ENCODE peak calls at places on chromosomes 11 and 22, in ten cellular contexts. One of them, this sample, is unnamed.

GRCh38 chr22:48677621-48678020 is 1150.1 kb downstream of the BRD1 start:
- DNase-seq in adipocyte: no peak
- DNase-seq in CD4-positive, CD25-positive, alpha-beta regulatory T cell: no peak
- DNase-seq in activated CD4-positive, alpha-beta T cell treated with anti-CD3 and anti-CD28 coated beads, Interleukin-2, amount 50 U/mL, for 1 hour: no peak
- DNase-seq in stimulated activated CD4-positive, alpha-beta T cell treated with anti-CD3 and anti-CD28 coated beads, Interleukin-4, amount 100 ng/mL, for 1 hour: no peak
- DNase-seq in A549: no peak
- DNase-seq in activated CD4-positive, CD25-positive, alpha-beta regulatory T cell treated with anti-CD3 and anti-CD28 coated beads, Interleukin-2, amount 50 U/mL, for 72 hours: no peak
- DNase-seq in EL: no peak
- DNase-seq in nephron progenitor cell: no peak
- DNase-seq in activated CD8-positive, alpha-beta T cell treated with anti-CD3 and anti-CD28 coated beads, Interleukin-2, amount 10 ng/mL, durations not matched to agents 7 days and 5 days: no peak
- DNase-seq in this sample: no peak

GRCh38 chr11:6574816-6575715 is 28.4 kb downstream of the RRP8 start:
- DNase-seq in adipocyte: no peak
- DNase-seq in CD4-positive, CD25-positive, alpha-beta regulatory T cell: no peak
- DNase-seq in activated CD4-positive, alpha-beta T cell treated with anti-CD3 and anti-CD28 coated beads, Interleukin-2, amount 50 U/mL, for 1 hour: no peak
- DNase-seq in stimulated activated CD4-positive, alpha-beta T cell treated with anti-CD3 and anti-CD28 coated beads, Interleukin-4, amount 100 ng/mL, for 1 hour: no peak
- DNase-seq in A549: no peak
- DNase-seq in activated CD4-positive, CD25-positive, alpha-beta regulatory T cell treated with anti-CD3 and anti-CD28 coated beads, Interleukin-2, amount 50 U/mL, for 72 hours: no peak
- DNase-seq in EL: no peak
- DNase-seq in nephron progenitor cell: no peak
- DNase-seq in activated CD8-positive, alpha-beta T cell treated with anti-CD3 and anti-CD28 coated beads, Interleukin-2, amount 10 ng/mL, durations not matched to agents 7 days and 5 days: no peak
- DNase-seq in this sample: no peak

GRCh38 chr11:121563003-121563402 is 110.2 kb upstream of the SORL1-AS1 start:
- DNase-seq in adipocyte: no peak
- DNase-seq in CD4-positive, CD25-positive, alpha-beta regulatory T cell: no peak
- DNase-seq in activated CD4-positive, alpha-beta T cell treated with anti-CD3 and anti-CD28 coated beads, Interleukin-2, amount 50 U/mL, for 1 hour: no peak
- DNase-seq in stimulated activated CD4-positive, alpha-beta T cell treated with anti-CD3 and anti-CD28 coated beads, Interleukin-4, amount 100 ng/mL, for 1 hour: no peak
- DNase-seq in A549: no peak
- DNase-seq in activated CD4-positive, CD25-positive, alpha-beta regulatory T cell treated with anti-CD3 and anti-CD28 coated beads, Interleukin-2, amount 50 U/mL, for 72 hours: no peak
- DNase-seq in EL: no peak
- DNase-seq in nephron progenitor cell: no peak
- DNase-seq in activated CD8-positive, alpha-beta T cell treated with anti-CD3 and anti-CD28 coated beads, Interleukin-2, amount 10 ng/mL, durations not matched to agents 7 days and 5 days: no peak
- DNase-seq in this sample: no peak

GRCh38 chr11:74238243-74238642 is 67.2 kb downstream of the PPME1 start:
- DNase-seq in adipocyte: no peak
- DNase-seq in CD4-positive, CD25-positive, alpha-beta regulatory T cell: no peak
- DNase-seq in activated CD4-positive, alpha-beta T cell treated with anti-CD3 and anti-CD28 coated beads, Interleukin-2, amount 50 U/mL, for 1 hour: no peak
- DNase-seq in stimulated activated CD4-positive, alpha-beta T cell treated with anti-CD3 and anti-CD28 coated beads, Interleukin-4, amount 100 ng/mL, for 1 hour: no peak
- DNase-seq in A549: no peak
- DNase-seq in activated CD4-positive, CD25-positive, alpha-beta regulatory T cell treated with anti-CD3 and anti-CD28 coated beads, Interleukin-2, amount 50 U/mL, for 72 hours: no peak
- DNase-seq in EL: no peak
- DNase-seq in nephron progenitor cell: no peak
- DNase-seq in activated CD8-positive, alpha-beta T cell treated with anti-CD3 and anti-CD28 coated beads, Interleukin-2, amount 10 ng/mL, durations not matched to agents 7 days and 5 days: no peak
- DNase-seq in this sample: no peak

GRCh38 chr11:134365011-134365925 is 33.5 kb downstream of the GLB1L2 start:
- DNase-seq in adipocyte: no peak
- DNase-seq in CD4-positive, CD25-positive, alpha-beta regulatory T cell: no peak
- DNase-seq in activated CD4-positive, alpha-beta T cell treated with anti-CD3 and anti-CD28 coated beads, Interleukin-2, amount 50 U/mL, for 1 hour: no peak
- DNase-seq in stimulated activated CD4-positive, alpha-beta T cell treated with anti-CD3 and anti-CD28 coated beads, Interleukin-4, amount 100 ng/mL, for 1 hour: no peak
- DNase-seq in A549: no peak
- DNase-seq in activated CD4-positive, CD25-positive, alpha-beta regulatory T cell treated with anti-CD3 and anti-CD28 coated beads, Interleukin-2, amount 50 U/mL, for 72 hours: no peak
- DNase-seq in EL: no peak
- DNase-seq in nephron progenitor cell: no peak
- DNase-seq in activated CD8-positive, alpha-beta T cell treated with anti-CD3 and anti-CD28 coated beads, Interleukin-2, amount 10 ng/mL, durations not matched to agents 7 days and 5 days: no peak
- DNase-seq in this sample: no peak

GRCh38 chr11:36376315-36376887 is 80.3 kb downstream of the PRR5L start:
- DNase-seq in adipocyte: peak
- DNase-seq in CD4-positive, CD25-positive, alpha-beta regulatory T cell: no peak
- DNase-seq in activated CD4-positive, alpha-beta T cell treated with anti-CD3 and anti-CD28 coated beads, Interleukin-2, amount 50 U/mL, for 1 hour: no peak
- DNase-seq in stimulated activated CD4-positive, alpha-beta T cell treated with anti-CD3 and anti-CD28 coated beads, Interleukin-4, amount 100 ng/mL, for 1 hour: no peak
- DNase-seq in A549: peak
- DNase-seq in activated CD4-positive, CD25-positive, alpha-beta regulatory T cell treated with anti-CD3 and anti-CD28 coated beads, Interleukin-2, amount 50 U/mL, for 72 hours: no peak
- DNase-seq in EL: peak
- DNase-seq in nephron progenitor cell: peak
- DNase-seq in activated CD8-positive, alpha-beta T cell treated with anti-CD3 and anti-CD28 coated beads, Interleukin-2, amount 10 ng/mL, durations not matched to agents 7 days and 5 days: peak
- DNase-seq in this sample: peak

GRCh38 chr11:67507242-67507890 is 596 bp downstream of the CDK2AP2 start:
- DNase-seq in adipocyte: peak
- DNase-seq in CD4-positive, CD25-positive, alpha-beta regulatory T cell: peak
- DNase-seq in activated CD4-positive, alpha-beta T cell treated with anti-CD3 and anti-CD28 coated beads, Interleukin-2, amount 50 U/mL, for 1 hour: no peak
- DNase-seq in stimulated activated CD4-positive, alpha-beta T cell treated with anti-CD3 and anti-CD28 coated beads, Interleukin-4, amount 100 ng/mL, for 1 hour: no peak
- DNase-seq in A549: peak
- DNase-seq in activated CD4-positive, CD25-positive, alpha-beta regulatory T cell treated with anti-CD3 and anti-CD28 coated beads, Interleukin-2, amount 50 U/mL, for 72 hours: no peak
- DNase-seq in EL: peak
- DNase-seq in nephron progenitor cell: no peak
- DNase-seq in activated CD8-positive, alpha-beta T cell treated with anti-CD3 and anti-CD28 coated beads, Interleukin-2, amount 10 ng/mL, durations not matched to agents 7 days and 5 days: no peak
- DNase-seq in this sample: peak

GRCh38 chr22:19811211-19811621 is 43.5 kb downstream of the GNB1L start:
- DNase-seq in adipocyte: no peak
- DNase-seq in CD4-positive, CD25-positive, alpha-beta regulatory T cell: no peak
- DNase-seq in activated CD4-positive, alpha-beta T cell treated with anti-CD3 and anti-CD28 coated beads, Interleukin-2, amount 50 U/mL, for 1 hour: no peak
- DNase-seq in stimulated activated CD4-positive, alpha-beta T cell treated with anti-CD3 and anti-CD28 coated beads, Interleukin-4, amount 100 ng/mL, for 1 hour: no peak
- DNase-seq in A549: no peak
- DNase-seq in activated CD4-positive, CD25-positive, alpha-beta regulatory T cell treated with anti-CD3 and anti-CD28 coated beads, Interleukin-2, amount 50 U/mL, for 72 hours: no peak
- DNase-seq in EL: no peak
- DNase-seq in nephron progenitor cell: no peak
- DNase-seq in activated CD8-positive, alpha-beta T cell treated with anti-CD3 and anti-CD28 coated beads, Interleukin-2, amount 10 ng/mL, durations not matched to agents 7 days and 5 days: no peak
- DNase-seq in this sample: no peak

GRCh38 chr11:92340839-92341238 is 116.2 kb downstream of the FAT3 start:
- DNase-seq in adipocyte: no peak
- DNase-seq in CD4-positive, CD25-positive, alpha-beta regulatory T cell: no peak
- DNase-seq in activated CD4-positive, alpha-beta T cell treated with anti-CD3 and anti-CD28 coated beads, Interleukin-2, amount 50 U/mL, for 1 hour: no peak
- DNase-seq in stimulated activated CD4-positive, alpha-beta T cell treated with anti-CD3 and anti-CD28 coated beads, Interleukin-4, amount 100 ng/mL, for 1 hour: no peak
- DNase-seq in A549: peak
- DNase-seq in activated CD4-positive, CD25-positive, alpha-beta regulatory T cell treated with anti-CD3 and anti-CD28 coated beads, Interleukin-2, amount 50 U/mL, for 72 hours: no peak
- DNase-seq in EL: peak
- DNase-seq in nephron progenitor cell: no peak
- DNase-seq in activated CD8-positive, alpha-beta T cell treated with anti-CD3 and anti-CD28 coated beads, Interleukin-2, amount 10 ng/mL, durations not matched to agents 7 days and 5 days: no peak
- DNase-seq in this sample: peak

GRCh38 chr22:49693848-49694247 is 133.8 kb downstream of the BRD1 start:
- DNase-seq in adipocyte: no peak
- DNase-seq in CD4-positive, CD25-positive, alpha-beta regulatory T cell: no peak
- DNase-seq in activated CD4-positive, alpha-beta T cell treated with anti-CD3 and anti-CD28 coated beads, Interleukin-2, amount 50 U/mL, for 1 hour: no peak
- DNase-seq in stimulated activated CD4-positive, alpha-beta T cell treated with anti-CD3 and anti-CD28 coated beads, Interleukin-4, amount 100 ng/mL, for 1 hour: no peak
- DNase-seq in A549: no peak
- DNase-seq in activated CD4-positive, CD25-positive, alpha-beta regulatory T cell treated with anti-CD3 and anti-CD28 coated beads, Interleukin-2, amount 50 U/mL, for 72 hours: no peak
- DNase-seq in EL: no peak
- DNase-seq in nephron progenitor cell: no peak
- DNase-seq in activated CD8-positive, alpha-beta T cell treated with anti-CD3 and anti-CD28 coated beads, Interleukin-2, amount 10 ng/mL, durations not matched to agents 7 days and 5 days: no peak
- DNase-seq in this sample: no peak

GRCh38 chr22:45478108-45478771 is 24.4 kb upstream of the FBLN1 start:
- DNase-seq in adipocyte: peak
- DNase-seq in CD4-positive, CD25-positive, alpha-beta regulatory T cell: no peak
- DNase-seq in activated CD4-positive, alpha-beta T cell treated with anti-CD3 and anti-CD28 coated beads, Interleukin-2, amount 50 U/mL, for 1 hour: no peak
- DNase-seq in stimulated activated CD4-positive, alpha-beta T cell treated with anti-CD3 and anti-CD28 coated beads, Interleukin-4, amount 100 ng/mL, for 1 hour: no peak
- DNase-seq in A549: peak
- DNase-seq in activated CD4-positive, CD25-positive, alpha-beta regulatory T cell treated with anti-CD3 and anti-CD28 coated beads, Interleukin-2, amount 50 U/mL, for 72 hours: no peak
- DNase-seq in EL: peak
- DNase-seq in nephron progenitor cell: no peak
- DNase-seq in activated CD8-positive, alpha-beta T cell treated with anti-CD3 and anti-CD28 coated beads, Interleukin-2, amount 10 ng/mL, durations not matched to agents 7 days and 5 days: no peak
- DNase-seq in this sample: peak

GRCh38 chr11:107562647-107563208 is 2.8 kb downstream of the ALKBH8 start:
- DNase-seq in adipocyte: peak
- DNase-seq in CD4-positive, CD25-positive, alpha-beta regulatory T cell: no peak
- DNase-seq in activated CD4-positive, alpha-beta T cell treated with anti-CD3 and anti-CD28 coated beads, Interleukin-2, amount 50 U/mL, for 1 hour: no peak
- DNase-seq in stimulated activated CD4-positive, alpha-beta T cell treated with anti-CD3 and anti-CD28 coated beads, Interleukin-4, amount 100 ng/mL, for 1 hour: no peak
- DNase-seq in A549: peak
- DNase-seq in activated CD4-positive, CD25-positive, alpha-beta regulatory T cell treated with anti-CD3 and anti-CD28 coated beads, Interleukin-2, amount 50 U/mL, for 72 hours: no peak
- DNase-seq in EL: peak
- DNase-seq in nephron progenitor cell: no peak
- DNase-seq in activated CD8-positive, alpha-beta T cell treated with anti-CD3 and anti-CD28 coated beads, Interleukin-2, amount 10 ng/mL, durations not matched to agents 7 days and 5 days: no peak
- DNase-seq in this sample: no peak

GRCh38 chr11:116134450-116134849 is 630.2 kb upstream of the CADM1 start:
- DNase-seq in adipocyte: no peak
- DNase-seq in CD4-positive, CD25-positive, alpha-beta regulatory T cell: no peak
- DNase-seq in activated CD4-positive, alpha-beta T cell treated with anti-CD3 and anti-CD28 coated beads, Interleukin-2, amount 50 U/mL, for 1 hour: no peak
- DNase-seq in stimulated activated CD4-positive, alpha-beta T cell treated with anti-CD3 and anti-CD28 coated beads, Interleukin-4, amount 100 ng/mL, for 1 hour: no peak
- DNase-seq in A549: no peak
- DNase-seq in activated CD4-positive, CD25-positive, alpha-beta regulatory T cell treated with anti-CD3 and anti-CD28 coated beads, Interleukin-2, amount 50 U/mL, for 72 hours: no peak
- DNase-seq in EL: no peak
- DNase-seq in nephron progenitor cell: no peak
- DNase-seq in activated CD8-positive, alpha-beta T cell treated with anti-CD3 and anti-CD28 coated beads, Interleukin-2, amount 10 ng/mL, durations not matched to agents 7 days and 5 days: no peak
- DNase-seq in this sample: no peak

GRCh38 chr11:72144807-72145565 is 9.5 kb downstream of the FOLR3 start:
- DNase-seq in adipocyte: peak
- DNase-seq in CD4-positive, CD25-positive, alpha-beta regulatory T cell: no peak
- DNase-seq in activated CD4-positive, alpha-beta T cell treated with anti-CD3 and anti-CD28 coated beads, Interleukin-2, amount 50 U/mL, for 1 hour: no peak
- DNase-seq in stimulated activated CD4-positive, alpha-beta T cell treated with anti-CD3 and anti-CD28 coated beads, Interleukin-4, amount 100 ng/mL, for 1 hour: no peak
- DNase-seq in A549: peak
- DNase-seq in activated CD4-positive, CD25-positive, alpha-beta regulatory T cell treated with anti-CD3 and anti-CD28 coated beads, Interleukin-2, amount 50 U/mL, for 72 hours: no peak
- DNase-seq in EL: peak
- DNase-seq in nephron progenitor cell: no peak
- DNase-seq in activated CD8-positive, alpha-beta T cell treated with anti-CD3 and anti-CD28 coated beads, Interleukin-2, amount 10 ng/mL, durations not matched to agents 7 days and 5 days: no peak
- DNase-seq in this sample: peak

GRCh38 chr22:22123118-22123959 is 121.2 kb upstream of the VPREB1 start:
- DNase-seq in adipocyte: no peak
- DNase-seq in CD4-positive, CD25-positive, alpha-beta regulatory T cell: no peak
- DNase-seq in activated CD4-positive, alpha-beta T cell treated with anti-CD3 and anti-CD28 coated beads, Interleukin-2, amount 50 U/mL, for 1 hour: no peak
- DNase-seq in stimulated activated CD4-positive, alpha-beta T cell treated with anti-CD3 and anti-CD28 coated beads, Interleukin-4, amount 100 ng/mL, for 1 hour: no peak
- DNase-seq in A549: no peak
- DNase-seq in activated CD4-positive, CD25-positive, alpha-beta regulatory T cell treated with anti-CD3 and anti-CD28 coated beads, Interleukin-2, amount 50 U/mL, for 72 hours: no peak
- DNase-seq in EL: no peak
- DNase-seq in nephron progenitor cell: no peak
- DNase-seq in activated CD8-positive, alpha-beta T cell treated with anti-CD3 and anti-CD28 coated beads, Interleukin-2, amount 10 ng/mL, durations not matched to agents 7 days and 5 days: no peak
- DNase-seq in this sample: no peak

GRCh38 chr11:35752115-35752514 is 89.5 kb downstream of the TRIM44 start:
- DNase-seq in adipocyte: no peak
- DNase-seq in CD4-positive, CD25-positive, alpha-beta regulatory T cell: no peak
- DNase-seq in activated CD4-positive, alpha-beta T cell treated with anti-CD3 and anti-CD28 coated beads, Interleukin-2, amount 50 U/mL, for 1 hour: no peak
- DNase-seq in stimulated activated CD4-positive, alpha-beta T cell treated with anti-CD3 and anti-CD28 coated beads, Interleukin-4, amount 100 ng/mL, for 1 hour: no peak
- DNase-seq in A549: no peak
- DNase-seq in activated CD4-positive, CD25-positive, alpha-beta regulatory T cell treated with anti-CD3 and anti-CD28 coated beads, Interleukin-2, amount 50 U/mL, for 72 hours: no peak
- DNase-seq in EL: peak
- DNase-seq in nephron progenitor cell: no peak
- DNase-seq in activated CD8-positive, alpha-beta T cell treated with anti-CD3 and anti-CD28 coated beads, Interleukin-2, amount 10 ng/mL, durations not matched to agents 7 days and 5 days: no peak
- DNase-seq in this sample: no peak

GRCh38 chr22:33513388-33514336 is 406.6 kb downstream of the LARGE1 start:
- DNase-seq in adipocyte: no peak
- DNase-seq in CD4-positive, CD25-positive, alpha-beta regulatory T cell: no peak
- DNase-seq in activated CD4-positive, alpha-beta T cell treated with anti-CD3 and anti-CD28 coated beads, Interleukin-2, amount 50 U/mL, for 1 hour: no peak
- DNase-seq in stimulated activated CD4-positive, alpha-beta T cell treated with anti-CD3 and anti-CD28 coated beads, Interleukin-4, amount 100 ng/mL, for 1 hour: no peak
- DNase-seq in A549: no peak
- DNase-seq in activated CD4-positive, CD25-positive, alpha-beta regulatory T cell treated with anti-CD3 and anti-CD28 coated beads, Interleukin-2, amount 50 U/mL, for 72 hours: no peak
- DNase-seq in EL: no peak
- DNase-seq in nephron progenitor cell: no peak
- DNase-seq in activated CD8-positive, alpha-beta T cell treated with anti-CD3 and anti-CD28 coated beads, Interleukin-2, amount 10 ng/mL, durations not matched to agents 7 days and 5 days: no peak
- DNase-seq in this sample: peak

GRCh38 chr11:66686801-66687750 is 9.4 kb upstream of the RBM4B start:
- DNase-seq in adipocyte: no peak
- DNase-seq in CD4-positive, CD25-positive, alpha-beta regulatory T cell: no peak
- DNase-seq in activated CD4-positive, alpha-beta T cell treated with anti-CD3 and anti-CD28 coated beads, Interleukin-2, amount 50 U/mL, for 1 hour: no peak
- DNase-seq in stimulated activated CD4-positive, alpha-beta T cell treated with anti-CD3 and anti-CD28 coated beads, Interleukin-4, amount 100 ng/mL, for 1 hour: no peak
- DNase-seq in A549: no peak
- DNase-seq in activated CD4-positive, CD25-positive, alpha-beta regulatory T cell treated with anti-CD3 and anti-CD28 coated beads, Interleukin-2, amount 50 U/mL, for 72 hours: no peak
- DNase-seq in EL: no peak
- DNase-seq in nephron progenitor cell: no peak
- DNase-seq in activated CD8-positive, alpha-beta T cell treated with anti-CD3 and anti-CD28 coated beads, Interleukin-2, amount 10 ng/mL, durations not matched to agents 7 days and 5 days: no peak
- DNase-seq in this sample: no peak

GRCh38 chr11:43427971-43428370 is 69.3 kb downstream of the TTC17 start:
- DNase-seq in adipocyte: no peak
- DNase-seq in CD4-positive, CD25-positive, alpha-beta regulatory T cell: no peak
- DNase-seq in activated CD4-positive, alpha-beta T cell treated with anti-CD3 and anti-CD28 coated beads, Interleukin-2, amount 50 U/mL, for 1 hour: no peak
- DNase-seq in stimulated activated CD4-positive, alpha-beta T cell treated with anti-CD3 and anti-CD28 coated beads, Interleukin-4, amount 100 ng/mL, for 1 hour: no peak
- DNase-seq in A549: no peak
- DNase-seq in activated CD4-positive, CD25-positive, alpha-beta regulatory T cell treated with anti-CD3 and anti-CD28 coated beads, Interleukin-2, amount 50 U/mL, for 72 hours: no peak
- DNase-seq in EL: no peak
- DNase-seq in nephron progenitor cell: no peak
- DNase-seq in activated CD8-positive, alpha-beta T cell treated with anti-CD3 and anti-CD28 coated beads, Interleukin-2, amount 10 ng/mL, durations not matched to agents 7 days and 5 days: no peak
- DNase-seq in this sample: no peak

GRCh38 chr11:121841487-121842167 is 274.4 kb downstream of the BLID start:
- DNase-seq in adipocyte: peak
- DNase-seq in CD4-positive, CD25-positive, alpha-beta regulatory T cell: no peak
- DNase-seq in activated CD4-positive, alpha-beta T cell treated with anti-CD3 and anti-CD28 coated beads, Interleukin-2, amount 50 U/mL, for 1 hour: no peak
- DNase-seq in stimulated activated CD4-positive, alpha-beta T cell treated with anti-CD3 and anti-CD28 coated beads, Interleukin-4, amount 100 ng/mL, for 1 hour: no peak
- DNase-seq in A549: no peak
- DNase-seq in activated CD4-positive, CD25-positive, alpha-beta regulatory T cell treated with anti-CD3 and anti-CD28 coated beads, Interleukin-2, amount 50 U/mL, for 72 hours: no peak
- DNase-seq in EL: peak
- DNase-seq in nephron progenitor cell: no peak
- DNase-seq in activated CD8-positive, alpha-beta T cell treated with anti-CD3 and anti-CD28 coated beads, Interleukin-2, amount 10 ng/mL, durations not matched to agents 7 days and 5 days: no peak
- DNase-seq in this sample: peak

GRCh38 chr22:32205974-32206773 is 1.3 kb upstream of the RFPL2 start:
- DNase-seq in adipocyte: no peak
- DNase-seq in CD4-positive, CD25-positive, alpha-beta regulatory T cell: no peak
- DNase-seq in activated CD4-positive, alpha-beta T cell treated with anti-CD3 and anti-CD28 coated beads, Interleukin-2, amount 50 U/mL, for 1 hour: no peak
- DNase-seq in stimulated activated CD4-positive, alpha-beta T cell treated with anti-CD3 and anti-CD28 coated beads, Interleukin-4, amount 100 ng/mL, for 1 hour: no peak
- DNase-seq in A549: peak
- DNase-seq in activated CD4-positive, CD25-positive, alpha-beta regulatory T cell treated with anti-CD3 and anti-CD28 coated beads, Interleukin-2, amount 50 U/mL, for 72 hours: no peak
- DNase-seq in EL: no peak
- DNase-seq in nephron progenitor cell: peak
- DNase-seq in activated CD8-positive, alpha-beta T cell treated with anti-CD3 and anti-CD28 coated beads, Interleukin-2, amount 10 ng/mL, durations not matched to agents 7 days and 5 days: no peak
- DNase-seq in this sample: no peak

GRCh38 chr11:36041988-36042606 is 98.2 kb downstream of the LDLRAD3 start:
- DNase-seq in adipocyte: peak
- DNase-seq in CD4-positive, CD25-positive, alpha-beta regulatory T cell: no peak
- DNase-seq in activated CD4-positive, alpha-beta T cell treated with anti-CD3 and anti-CD28 coated beads, Interleukin-2, amount 50 U/mL, for 1 hour: no peak
- DNase-seq in stimulated activated CD4-positive, alpha-beta T cell treated with anti-CD3 and anti-CD28 coated beads, Interleukin-4, amount 100 ng/mL, for 1 hour: no peak
- DNase-seq in A549: peak
- DNase-seq in activated CD4-positive, CD25-positive, alpha-beta regulatory T cell treated with anti-CD3 and anti-CD28 coated beads, Interleukin-2, amount 50 U/mL, for 72 hours: no peak
- DNase-seq in EL: no peak
- DNase-seq in nephron progenitor cell: no peak
- DNase-seq in activated CD8-positive, alpha-beta T cell treated with anti-CD3 and anti-CD28 coated beads, Interleukin-2, amount 10 ng/mL, durations not matched to agents 7 days and 5 days: no peak
- DNase-seq in this sample: peak

GRCh38 chr22:25419247-25420113 is 145.0 kb upstream of the GRK3 start:
- DNase-seq in adipocyte: peak
- DNase-seq in CD4-positive, CD25-positive, alpha-beta regulatory T cell: no peak
- DNase-seq in activated CD4-positive, alpha-beta T cell treated with anti-CD3 and anti-CD28 coated beads, Interleukin-2, amount 50 U/mL, for 1 hour: no peak
- DNase-seq in stimulated activated CD4-positive, alpha-beta T cell treated with anti-CD3 and anti-CD28 coated beads, Interleukin-4, amount 100 ng/mL, for 1 hour: no peak
- DNase-seq in A549: no peak
- DNase-seq in activated CD4-positive, CD25-positive, alpha-beta regulatory T cell treated with anti-CD3 and anti-CD28 coated beads, Interleukin-2, amount 50 U/mL, for 72 hours: no peak
- DNase-seq in EL: no peak
- DNase-seq in nephron progenitor cell: no peak
- DNase-seq in activated CD8-positive, alpha-beta T cell treated with anti-CD3 and anti-CD28 coated beads, Interleukin-2, amount 10 ng/mL, durations not matched to agents 7 days and 5 days: no peak
- DNase-seq in this sample: no peak

GRCh38 chr11:75233688-75234295 is 6.8 kb upstream of the TPBGL start:
- DNase-seq in adipocyte: peak
- DNase-seq in CD4-positive, CD25-positive, alpha-beta regulatory T cell: no peak
- DNase-seq in activated CD4-positive, alpha-beta T cell treated with anti-CD3 and anti-CD28 coated beads, Interleukin-2, amount 50 U/mL, for 1 hour: peak
- DNase-seq in stimulated activated CD4-positive, alpha-beta T cell treated with anti-CD3 and anti-CD28 coated beads, Interleukin-4, amount 100 ng/mL, for 1 hour: no peak
- DNase-seq in A549: peak
- DNase-seq in activated CD4-positive, CD25-positive, alpha-beta regulatory T cell treated with anti-CD3 and anti-CD28 coated beads, Interleukin-2, amount 50 U/mL, for 72 hours: no peak
- DNase-seq in EL: peak
- DNase-seq in nephron progenitor cell: peak
- DNase-seq in activated CD8-positive, alpha-beta T cell treated with anti-CD3 and anti-CD28 coated beads, Interleukin-2, amount 10 ng/mL, durations not matched to agents 7 days and 5 days: peak
- DNase-seq in this sample: peak

GRCh38 chr11:19673924-19674390 is 38.7 kb upstream of the NAV2 start:
- DNase-seq in adipocyte: no peak
- DNase-seq in CD4-positive, CD25-positive, alpha-beta regulatory T cell: no peak
- DNase-seq in activated CD4-positive, alpha-beta T cell treated with anti-CD3 and anti-CD28 coated beads, Interleukin-2, amount 50 U/mL, for 1 hour: no peak
- DNase-seq in stimulated activated CD4-positive, alpha-beta T cell treated with anti-CD3 and anti-CD28 coated beads, Interleukin-4, amount 100 ng/mL, for 1 hour: no peak
- DNase-seq in A549: no peak
- DNase-seq in activated CD4-positive, CD25-positive, alpha-beta regulatory T cell treated with anti-CD3 and anti-CD28 coated beads, Interleukin-2, amount 50 U/mL, for 72 hours: no peak
- DNase-seq in EL: no peak
- DNase-seq in nephron progenitor cell: peak
- DNase-seq in activated CD8-positive, alpha-beta T cell treated with anti-CD3 and anti-CD28 coated beads, Interleukin-2, amount 10 ng/mL, durations not matched to agents 7 days and 5 days: no peak
- DNase-seq in this sample: peak

GRCh38 chr11:61783717-61784505 is 8.5 kb downstream of the TMEM258 start:
- DNase-seq in adipocyte: peak
- DNase-seq in CD4-positive, CD25-positive, alpha-beta regulatory T cell: no peak
- DNase-seq in activated CD4-positive, alpha-beta T cell treated with anti-CD3 and anti-CD28 coated beads, Interleukin-2, amount 50 U/mL, for 1 hour: no peak
- DNase-seq in stimulated activated CD4-positive, alpha-beta T cell treated with anti-CD3 and anti-CD28 coated beads, Interleukin-4, amount 100 ng/mL, for 1 hour: no peak
- DNase-seq in A549: no peak
- DNase-seq in activated CD4-positive, CD25-positive, alpha-beta regulatory T cell treated with anti-CD3 and anti-CD28 coated beads, Interleukin-2, amount 50 U/mL, for 72 hours: no peak
- DNase-seq in EL: peak
- DNase-seq in nephron progenitor cell: no peak
- DNase-seq in activated CD8-positive, alpha-beta T cell treated with anti-CD3 and anti-CD28 coated beads, Interleukin-2, amount 10 ng/mL, durations not matched to agents 7 days and 5 days: no peak
- DNase-seq in this sample: no peak

GRCh38 chr22:42289671-42290269 is 19.3 kb upstream of the TCF20 start:
- DNase-seq in adipocyte: no peak
- DNase-seq in CD4-positive, CD25-positive, alpha-beta regulatory T cell: no peak
- DNase-seq in activated CD4-positive, alpha-beta T cell treated with anti-CD3 and anti-CD28 coated beads, Interleukin-2, amount 50 U/mL, for 1 hour: no peak
- DNase-seq in stimulated activated CD4-positive, alpha-beta T cell treated with anti-CD3 and anti-CD28 coated beads, Interleukin-4, amount 100 ng/mL, for 1 hour: no peak
- DNase-seq in A549: no peak
- DNase-seq in activated CD4-positive, CD25-positive, alpha-beta regulatory T cell treated with anti-CD3 and anti-CD28 coated beads, Interleukin-2, amount 50 U/mL, for 72 hours: no peak
- DNase-seq in EL: no peak
- DNase-seq in nephron progenitor cell: no peak
- DNase-seq in activated CD8-positive, alpha-beta T cell treated with anti-CD3 and anti-CD28 coated beads, Interleukin-2, amount 10 ng/mL, durations not matched to agents 7 days and 5 days: no peak
- DNase-seq in this sample: no peak

GRCh38 chr22:19571995-19572394 is 47.8 kb upstream of the CLDN5 start:
- DNase-seq in adipocyte: no peak
- DNase-seq in CD4-positive, CD25-positive, alpha-beta regulatory T cell: no peak
- DNase-seq in activated CD4-positive, alpha-beta T cell treated with anti-CD3 and anti-CD28 coated beads, Interleukin-2, amount 50 U/mL, for 1 hour: no peak
- DNase-seq in stimulated activated CD4-positive, alpha-beta T cell treated with anti-CD3 and anti-CD28 coated beads, Interleukin-4, amount 100 ng/mL, for 1 hour: no peak
- DNase-seq in A549: no peak
- DNase-seq in activated CD4-positive, CD25-positive, alpha-beta regulatory T cell treated with anti-CD3 and anti-CD28 coated beads, Interleukin-2, amount 50 U/mL, for 72 hours: no peak
- DNase-seq in EL: no peak
- DNase-seq in nephron progenitor cell: no peak
- DNase-seq in activated CD8-positive, alpha-beta T cell treated with anti-CD3 and anti-CD28 coated beads, Interleukin-2, amount 10 ng/mL, durations not matched to agents 7 days and 5 days: no peak
- DNase-seq in this sample: no peak

This sample was measured in AG20443.